ENCODE peak calls at places on chromosomes 2 and 18, in six cellular contexts. One of them, this sample, is unnamed.

GRCh38 chr2:42010743-42011298 is 37.0 kb upstream of the PKDCC start:
- DNase-seq in SJSA1: peak; percentile 81
- DNase-seq in HepG2: no peak
- DNase-seq in BJ: peak; percentile 15
- DNase-seq in upper lobe of right lung: no peak
- DNase-seq in GM23338: no peak
- DNase-seq in this sample: peak; percentile 43

GRCh38 chr2:240876475-240877251 is 8.0 kb downstream of the AGXT start:
- DNase-seq in SJSA1: no peak
- DNase-seq in upper lobe of right lung: no peak
- DNase-seq in GM23338: no peak
- DNase-seq in HepG2: peak; percentile 94
- DNase-seq in BJ: no peak
- DNase-seq in this sample: no peak

GRCh38 chr2:114515901-114516300 is 73.5 kb downstream of the DPP10 start:
- DNase-seq in BJ: no peak
- DNase-seq in SJSA1: no peak
- DNase-seq in HepG2: no peak
- DNase-seq in upper lobe of right lung: no peak
- DNase-seq in GM23338: peak; percentile 38
- DNase-seq in this sample: no peak

GRCh38 chr18:49048361-49048760 is 97.6 kb upstream of the SMAD7 start:
- DNase-seq in upper lobe of right lung: no peak
- DNase-seq in GM23338: no peak
- DNase-seq in HepG2: no peak
- DNase-seq in SJSA1: peak; percentile 67
- DNase-seq in BJ: peak; percentile 96
- DNase-seq in this sample: peak; percentile 73

GRCh38 chr2:176637497-176638166 is 368.4 kb downstream of the MTX2 start:
- DNase-seq in BJ: no peak
- DNase-seq in HepG2: no peak
- DNase-seq in upper lobe of right lung: peak; percentile 70
- DNase-seq in SJSA1: peak; percentile 72
- DNase-seq in GM23338: peak; percentile 74
- DNase-seq in this sample: no peak

GRCh38 chr2:159201321-159202063 is 85.0 kb downstream of the WDSUB1 start:
- DNase-seq in upper lobe of right lung: no peak
- DNase-seq in SJSA1: peak; percentile 56
- DNase-seq in BJ: no peak
- DNase-seq in GM23338: no peak
- DNase-seq in HepG2: no peak
- DNase-seq in this sample: no peak

GRCh38 chr2:28343184-28343942 is 49.3 kb upstream of the FOSL2 start:
- DNase-seq in GM23338: no peak
- DNase-seq in upper lobe of right lung: no peak
- DNase-seq in BJ: no peak
- DNase-seq in HepG2: no peak
- DNase-seq in SJSA1: no peak
- DNase-seq in this sample: no peak

GRCh38 chr2:40559175-40559574 is 107.3 kb upstream of the SLC8A1 start:
- DNase-seq in upper lobe of right lung: no peak
- DNase-seq in HepG2: no peak
- DNase-seq in SJSA1: no peak
- DNase-seq in BJ: no peak
- DNase-seq in GM23338: no peak
- DNase-seq in this sample: no peak

GRCh38 chr2:105741617-105742016 is 3.1 kb upstream of the NCK2 start:
- DNase-seq in upper lobe of right lung: no peak
- DNase-seq in BJ: no peak
- DNase-seq in SJSA1: no peak
- DNase-seq in GM23338: no peak
- DNase-seq in HepG2: no peak
- DNase-seq in this sample: no peak

GRCh38 chr2:211049321-211050018 is 493.1 kb downstream of the CPS1 start:
- DNase-seq in SJSA1: no peak
- DNase-seq in GM23338: no peak
- DNase-seq in upper lobe of right lung: no peak
- DNase-seq in HepG2: no peak
- DNase-seq in BJ: no peak
- DNase-seq in this sample: no peak

GRCh38 chr2:23009545-23010149 is 375.3 kb upstream of the KLHL29 start:
- DNase-seq in SJSA1: no peak
- DNase-seq in BJ: peak; percentile 4
- DNase-seq in upper lobe of right lung: no peak
- DNase-seq in HepG2: no peak
- DNase-seq in GM23338: no peak
- DNase-seq in this sample: peak; percentile 10

GRCh38 chr2:20668470-20668869 is 1.5 kb downstream of the GDF7 start:
- DNase-seq in SJSA1: no peak
- DNase-seq in upper lobe of right lung: no peak
- DNase-seq in HepG2: no peak
- DNase-seq in BJ: no peak
- DNase-seq in GM23338: no peak
- DNase-seq in this sample: no peak

GRCh38 chr2:46845542-46846453 is 69.8 kb downstream of the MCFD2 start:
- DNase-seq in HepG2: no peak
- DNase-seq in BJ: no peak
- DNase-seq in SJSA1: no peak
- DNase-seq in upper lobe of right lung: peak; percentile 43
- DNase-seq in GM23338: no peak
- DNase-seq in this sample: no peak

GRCh38 chr2:177289824-177290632 is 25.5 kb upstream of the NFE2L2 start:
- DNase-seq in BJ: no peak
- DNase-seq in GM23338: no peak
- DNase-seq in SJSA1: no peak
- DNase-seq in HepG2: no peak
- DNase-seq in upper lobe of right lung: no peak
- DNase-seq in this sample: no peak

GRCh38 chr2:91442246-91442905 is 2750.9 kb downstream of the RPIA start:
- DNase-seq in BJ: no peak
- DNase-seq in upper lobe of right lung: peak; percentile 70
- DNase-seq in GM23338: peak; percentile 32
- DNase-seq in HepG2: no peak
- DNase-seq in SJSA1: no peak
- DNase-seq in this sample: no peak

GRCh38 chr18:45370190-45371010 is 244.9 kb upstream of the SLC14A2 start:
- DNase-seq in SJSA1: no peak
- DNase-seq in upper lobe of right lung: no peak
- DNase-seq in HepG2: no peak
- DNase-seq in BJ: no peak
- DNase-seq in GM23338: peak; percentile 5
- DNase-seq in this sample: no peak

GRCh38 chr18:57959278-57959677 is 84.7 kb upstream of the NEDD4L start:
- DNase-seq in HepG2: peak; percentile 66
- DNase-seq in GM23338: peak; percentile 62
- DNase-seq in SJSA1: peak; percentile 49
- DNase-seq in BJ: no peak
- DNase-seq in upper lobe of right lung: peak; percentile 74
- DNase-seq in this sample: no peak

GRCh38 chr18:11657554-11657953 is 31.5 kb upstream of the GNAL start:
- DNase-seq in BJ: no peak
- DNase-seq in GM23338: no peak
- DNase-seq in upper lobe of right lung: no peak
- DNase-seq in HepG2: no peak
- DNase-seq in SJSA1: no peak
- DNase-seq in this sample: no peak

GRCh38 chr2:38709515-38710194 is 41.5 kb downstream of the SRSF7 start:
- DNase-seq in upper lobe of right lung: no peak
- DNase-seq in BJ: no peak
- DNase-seq in HepG2: no peak
- DNase-seq in SJSA1: no peak
- DNase-seq in GM23338: no peak
- DNase-seq in this sample: no peak

GRCh38 chr2:156332452-156333273 is at the start of gene NR4A2:
- DNase-seq in SJSA1: peak; percentile 75
- DNase-seq in upper lobe of right lung: peak; percentile 93
- DNase-seq in GM23338: peak; percentile 89
- DNase-seq in BJ: no peak
- DNase-seq in HepG2: peak; percentile 16
- DNase-seq in this sample: peak; percentile 69

GRCh38 chr2:43233218-43234212 is 7.1 kb upstream of the ZFP36L2 start:
- DNase-seq in upper lobe of right lung: no peak
- DNase-seq in GM23338: no peak
- DNase-seq in HepG2: no peak
- DNase-seq in SJSA1: no peak
- DNase-seq in BJ: no peak
- DNase-seq in this sample: no peak

GRCh38 chr18:59902180-59902992 is 2.6 kb downstream of the PMAIP1 start:
- DNase-seq in BJ: no peak
- DNase-seq in upper lobe of right lung: no peak
- DNase-seq in HepG2: no peak
- DNase-seq in SJSA1: no peak
- DNase-seq in GM23338: no peak
- DNase-seq in this sample: peak; percentile 71

GRCh38 chr2:218036371-218036770 is 32.7 kb upstream of the RUFY4 start:
- DNase-seq in SJSA1: no peak
- DNase-seq in upper lobe of right lung: no peak
- DNase-seq in HepG2: no peak
- DNase-seq in BJ: no peak
- DNase-seq in GM23338: peak; percentile 33
- DNase-seq in this sample: no peak

GRCh38 chr2:171889333-171889732 is 4.7 kb downstream of the SLC25A12 start:
- DNase-seq in HepG2: no peak
- DNase-seq in upper lobe of right lung: no peak
- DNase-seq in BJ: no peak
- DNase-seq in GM23338: no peak
- DNase-seq in SJSA1: no peak
- DNase-seq in this sample: no peak

GRCh38 chr18:32308493-32309120 is 118.8 kb downstream of the MEP1B start:
- DNase-seq in HepG2: no peak
- DNase-seq in GM23338: no peak
- DNase-seq in upper lobe of right lung: no peak
- DNase-seq in BJ: peak; percentile 22
- DNase-seq in SJSA1: peak; percentile 70
- DNase-seq in this sample: no peak

GRCh38 chr2:15298769-15299168 is 262.4 kb downstream of the NBAS start:
- DNase-seq in BJ: no peak
- DNase-seq in upper lobe of right lung: no peak
- DNase-seq in GM23338: no peak
- DNase-seq in HepG2: no peak
- DNase-seq in SJSA1: no peak
- DNase-seq in this sample: peak; percentile 18

GRCh38 chr2:73266061-73266891 is 18.0 kb downstream of the FBXO41 start:
- DNase-seq in upper lobe of right lung: peak; percentile 46
- DNase-seq in GM23338: no peak
- DNase-seq in SJSA1: no peak
- DNase-seq in BJ: no peak
- DNase-seq in HepG2: no peak
- DNase-seq in this sample: peak; percentile 17

GRCh38 chr2:73269686-73270465 is 14.4 kb downstream of the FBXO41 start:
- DNase-seq in upper lobe of right lung: no peak
- DNase-seq in BJ: no peak
- DNase-seq in SJSA1: no peak
- DNase-seq in HepG2: no peak
- DNase-seq in GM23338: no peak
- DNase-seq in this sample: no peak

GRCh38 chr2:73268831-73269685 is 15.2 kb downstream of the FBXO41 start:
- DNase-seq in upper lobe of right lung: peak; percentile 73
- DNase-seq in BJ: no peak
- DNase-seq in GM23338: peak; percentile 92
- DNase-seq in HepG2: no peak
- DNase-seq in SJSA1: no peak
- DNase-seq in this sample: no peak

GRCh38 chr2:73267008-73267407 is 17.3 kb downstream of the FBXO41 start:
- DNase-seq in HepG2: no peak
- DNase-seq in upper lobe of right lung: peak; percentile 4
- DNase-seq in GM23338: no peak
- DNase-seq in SJSA1: no peak
- DNase-seq in BJ: no peak
- DNase-seq in this sample: no peak

DNA sequence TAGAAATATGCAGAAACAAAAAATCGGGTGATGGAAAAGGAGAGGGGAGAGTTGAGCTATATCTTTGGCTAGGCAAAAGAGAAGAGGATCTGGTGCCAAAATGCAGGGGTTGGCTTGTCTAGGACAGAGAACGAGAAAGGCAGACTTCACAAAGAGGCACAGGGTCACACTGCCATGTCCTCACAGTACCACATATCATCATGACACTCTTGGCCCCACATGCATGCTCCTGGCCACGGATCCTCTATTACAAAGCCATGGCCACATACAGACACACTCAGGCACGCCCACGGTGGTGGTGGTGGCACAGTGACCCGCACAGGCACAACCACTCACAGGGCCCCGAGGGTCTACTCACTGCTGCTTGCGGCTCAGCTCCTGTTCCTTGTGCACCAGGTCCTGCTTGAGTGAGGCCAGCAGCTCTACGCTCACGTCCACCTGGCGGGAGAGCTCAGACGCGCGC is 15.9 kb downstream of the FBXO41 start:
- DNase-seq in GM23338: no peak
- DNase-seq in BJ: no peak
- DNase-seq in upper lobe of right lung: no peak
- DNase-seq in HepG2: no peak
- DNase-seq in SJSA1: no peak
- DNase-seq in this sample: no peak
- H3K4me3 ChIP-seq in GM23338: peak overlapping the region; percentile 69
- H3K4me3 ChIP-seq in BJ: no peak overlapping the region
- H3K4me3 ChIP-seq in upper lobe of right lung: no peak overlapping the region
- H3K4me3 ChIP-seq in HepG2: no peak overlapping the region
- H3K4me3 ChIP-seq in SJSA1: no peak overlapping the region
- H3K4me3 ChIP-seq in this sample: peak overlapping the region; percentile 18

GRCh38 chr2:30565860-30566358 is 118.9 kb downstream of the LCLAT1 start:
- DNase-seq in BJ: no peak
- DNase-seq in HepG2: no peak
- DNase-seq in upper lobe of right lung: no peak
- DNase-seq in SJSA1: no peak
- DNase-seq in GM23338: no peak
- DNase-seq in this sample: peak; percentile 45
- H3K4me3 ChIP-seq in BJ: no peak overlapping the region
- H3K4me3 ChIP-seq in HepG2: no peak overlapping the region
- H3K4me3 ChIP-seq in upper lobe of right lung: no peak overlapping the region
- H3K4me3 ChIP-seq in SJSA1: no peak overlapping the region
- H3K4me3 ChIP-seq in GM23338: no peak overlapping the region
- H3K4me3 ChIP-seq in this sample: no peak overlapping the region

DNA sequence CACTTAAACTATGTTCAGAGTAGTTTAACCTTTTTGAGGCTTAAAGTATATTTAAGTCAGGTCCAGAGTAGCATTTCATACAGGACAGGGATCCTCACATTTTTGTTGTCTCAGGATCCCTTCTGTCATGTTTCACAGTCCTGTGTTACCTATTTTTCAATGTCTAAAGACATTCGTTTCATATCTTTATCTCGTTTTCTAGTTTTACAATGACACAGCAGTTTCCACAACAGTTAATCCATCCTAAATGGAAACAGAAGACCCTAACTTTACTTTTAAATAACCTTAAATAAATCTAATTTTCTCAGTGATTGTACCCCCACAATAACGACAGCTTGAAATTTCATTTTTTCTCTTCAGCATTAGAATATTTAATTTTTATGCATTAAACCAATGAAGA is 17.3 kb upstream of the SCN9A start:
- DNase-seq in HepG2: no peak
- DNase-seq in upper lobe of right lung: no peak
- DNase-seq in SJSA1: no peak
- DNase-seq in GM23338: no peak
- DNase-seq in BJ: no peak
- DNase-seq in this sample: no peak
- H3K4me3 ChIP-seq in HepG2: no peak overlapping the region
- H3K4me3 ChIP-seq in upper lobe of right lung: no peak overlapping the region
- H3K4me3 ChIP-seq in SJSA1: no peak overlapping the region
- H3K4me3 ChIP-seq in GM23338: no peak overlapping the region
- H3K4me3 ChIP-seq in BJ: no peak overlapping the region
- H3K4me3 ChIP-seq in this sample: no peak overlapping the region

GRCh38 chr2:219522111-219523030 is 8.1 kb downstream of the ASIC4 start:
- DNase-seq in HepG2: no peak
- DNase-seq in GM23338: peak; percentile 92
- DNase-seq in upper lobe of right lung: no peak
- DNase-seq in BJ: peak; percentile 45
- DNase-seq in SJSA1: no peak
- DNase-seq in this sample: no peak
- H3K4me3 ChIP-seq in HepG2: no peak overlapping the region
- H3K4me3 ChIP-seq in GM23338: peak overlapping the region; percentile 64
- H3K4me3 ChIP-seq in upper lobe of right lung: no peak overlapping the region
- H3K4me3 ChIP-seq in BJ: peak overlapping the region; percentile 12
- H3K4me3 ChIP-seq in SJSA1: no peak overlapping the region
- H3K4me3 ChIP-seq in this sample: peak overlapping the region; percentile 25

This sample was measured in skeletal muscle cell.